ENCODE peak calls at places on chromosome 15, in nine cellular contexts. C is frontal cortex; N is naive thymus-derived CD4-positive, alpha-beta T cell; K is Jurkat, Clone E6-1; H is nucleus accumbens; M is iris pigment epithelial cell; D is stimulated activated CD4-positive, alpha-beta T cell treated with anti-CD3 and anti-CD28 coated beads, Interleukin-2, amount 100 ng/mL, for 48 hours; W is IMR-90; J is fibroblast of pulmonary artery. I is an unnamed sample.

GRCh38 chr15:29207758-29208108 is 61.9 kb downstream of the NSMCE3 start:
- DNase-seq in C (no peak), N (no peak), K (no peak), H (no peak), M (no peak), D (no peak), W (no peak), J (no peak), I (no peak)

GRCh38 chr15:74443100-74443909 is 9.5 kb upstream of the SEMA7A start:
- DNase-seq in C (no peak), N (no peak), K (no peak), H (no peak), M (peak), D (no peak), W (peak), J (peak), I (no peak)

GRCh38 chr15:50184863-50185504 is 3.0 kb downstream of the SLC27A2 start:
- DNase-seq in C (no peak), N (no peak), K (no peak), H (no peak), M (no peak), D (no peak), W (no peak), J (no peak), I (no peak)

GRCh38 chr15:81897011-81897677 is 148.7 kb downstream of the MEX3B start:
- DNase-seq in C (no peak), N (no peak), K (no peak), H (no peak), M (peak), D (no peak), W (peak), J (peak), I (no peak)

GRCh38 chr15:96807361-96807760 is 476.9 kb downstream of the NR2F2 start:
- DNase-seq in C (no peak), N (no peak), K (no peak), H (no peak), M (no peak), D (no peak), W (no peak), J (no peak), I (no peak)

GRCh38 chr15:58043192-58043903 is 22.2 kb downstream of the ALDH1A2 start:
- DNase-seq in C (no peak), N (no peak), K (peak), H (peak), M (peak), D (peak), W (peak), J (peak), I (peak)

GRCh38 chr15:73571346-73571745 is 61.8 kb downstream of the NPTN start:
- DNase-seq in C (no peak), N (no peak), K (no peak), H (peak), M (no peak), D (no peak), W (no peak), J (no peak), I (no peak)

GRCh38 chr15:84908564-84908963 is 24.1 kb downstream of the SLC28A1 start:
- DNase-seq in C (no peak), N (no peak), K (no peak), H (no peak), M (no peak), D (no peak), W (no peak), J (no peak), I (no peak)

GRCh38 chr15:52362497-52362896 is 66.9 kb upstream of the MYO5C start:
- DNase-seq in C (no peak), N (no peak), K (no peak), H (no peak), M (peak), D (no peak), W (peak), J (peak), I (no peak)

GRCh38 chr15:75037685-75038084 is 14.3 kb downstream of the PPCDC start:
- DNase-seq in C (no peak), N (no peak), K (no peak), H (no peak), M (peak), D (no peak), W (no peak), J (peak), I (no peak)

GRCh38 chr15:85625856-85626255 is 168.9 kb downstream of the KLHL25 start:
- DNase-seq in C (no peak), N (no peak), K (peak), H (no peak), M (peak), D (no peak), W (peak), J (peak), I (no peak)

GRCh38 chr15:55434989-55435825 is 26.9 kb downstream of the PIERCE2 start:
- DNase-seq in C (peak), N (no peak), K (peak), H (no peak), M (peak), D (no peak), W (peak), J (peak), I (no peak)

GRCh38 chr15:36737430-36737891 is 158.0 kb downstream of the CDIN1 start:
- DNase-seq in C (no peak), N (no peak), K (no peak), H (no peak), M (peak), D (no peak), W (peak), J (peak), I (no peak)

GRCh38 chr15:65841121-65841930 is 28.0 kb upstream of the RAB11A start:
- DNase-seq in C (no peak), N (no peak), K (no peak), H (no peak), M (peak), D (no peak), W (peak), J (peak), I (no peak)

GRCh38 chr15:64060716-64061115 is 14.4 kb upstream of the DAPK2 start:
- DNase-seq in C (no peak), N (no peak), K (no peak), H (no peak), M (no peak), D (no peak), W (no peak), J (no peak), I (no peak)

GRCh38 chr15:73704869-73705645 is 20.9 kb downstream of the CD276 start:
- DNase-seq in C (peak), N (no peak), K (peak), H (peak), M (peak), D (peak), W (peak), J (peak), I (peak)

GRCh38 chr15:101684384-101684783 is 32.2 kb upstream of the TM2D3 start:
- DNase-seq in C (no peak), N (no peak), K (no peak), H (no peak), M (peak), D (no peak), W (peak), J (peak), I (no peak)

GRCh38 chr15:87144775-87145174 is 1065.1 kb downstream of the AGBL1 start:
- DNase-seq in C (no peak), N (no peak), K (no peak), H (no peak), M (no peak), D (no peak), W (peak), J (peak), I (no peak)

GRCh38 chr15:41790169-41790568 is 15.9 kb downstream of the MAPKBP1 start:
- DNase-seq in C (no peak), N (no peak), K (no peak), H (no peak), M (no peak), D (no peak), W (no peak), J (no peak), I (no peak)

GRCh38 chr15:52284164-52284563 is 11.4 kb downstream of the MYO5C start:
- DNase-seq in C (no peak), N (no peak), K (no peak), H (peak), M (peak), D (no peak), W (peak), J (peak), I (no peak)

GRCh38 chr15:92887869-92888268 is 12.3 kb upstream of the CHD2 start:
- DNase-seq in C (no peak), N (no peak), K (no peak), H (no peak), M (no peak), D (no peak), W (no peak), J (no peak), I (no peak)

GRCh38 chr15:39079296-39079834 is 501.5 kb upstream of the THBS1 start:
- DNase-seq in C (no peak), N (no peak), K (no peak), H (no peak), M (peak), D (no peak), W (peak), J (peak), I (no peak)

GRCh38 chr15:89755701-89756100 is 4.7 kb upstream of the MESP1 start:
- DNase-seq in C (no peak), N (no peak), K (no peak), H (no peak), M (no peak), D (no peak), W (no peak), J (no peak), I (no peak)

GRCh38 chr15:42712584-42712983 is 24.3 kb downstream of the CDAN1 start:
- DNase-seq in C (no peak), N (no peak), K (no peak), H (no peak), M (no peak), D (no peak), W (no peak), J (no peak), I (no peak)

GRCh38 chr15:95470997-95471692 is 859.4 kb upstream of the NR2F2 start:
- DNase-seq in C (no peak), N (no peak), K (no peak), H (no peak), M (peak), D (no peak), W (peak), J (peak), I (no peak)

GRCh38 chr15:34353627-34354026 is 10.5 kb downstream of the NUTM1 start:
- DNase-seq in C (no peak), N (no peak), K (no peak), H (no peak), M (no peak), D (no peak), W (no peak), J (no peak), I (no peak)

GRCh38 chr15:62119224-62119925 is 45.7 kb downstream of the C2CD4B start:
- DNase-seq in C (no peak), N (no peak), K (no peak), H (no peak), M (peak), D (peak), W (peak), J (peak), I (peak)

GRCh38 chr15:36529296-36530011 is 50.0 kb upstream of the CDIN1 start:
- DNase-seq in C (no peak), N (no peak), K (no peak), H (no peak), M (no peak), D (no peak), W (no peak), J (no peak), I (no peak)

GRCh38 chr15:87753539-87753938 is 503.0 kb downstream of the NTRK3 start:
- DNase-seq in C (no peak), N (no peak), K (no peak), H (no peak), M (no peak), D (no peak), W (no peak), J (no peak), I (no peak)

GRCh38 chr15:25172691-25173090 is 217.9 kb downstream of the SNRPN start:
- DNase-seq in C (no peak), N (no peak), K (no peak), H (no peak), M (no peak), D (no peak), W (no peak), J (no peak), I (no peak)

GRCh38 chr15:44692659-44693058 is 18.5 kb downstream of the PATL2 start:
- DNase-seq in C (no peak), N (no peak), K (no peak), H (no peak), M (no peak), D (no peak), W (no peak), J (no peak), I (no peak)

GRCh38 chr15:68603951-68604350 is 25.2 kb downstream of the CORO2B start:
- DNase-seq in C (no peak), N (no peak), K (no peak), H (no peak), M (no peak), D (no peak), W (no peak), J (peak), I (no peak)

GRCh38 chr15:75063889-75064288 is 40.5 kb downstream of the PPCDC start:
- DNase-seq in C (no peak), N (no peak), K (no peak), H (no peak), M (no peak), D (no peak), W (no peak), J (no peak), I (no peak)

GRCh38 chr15:82999905-83000671 is 11.4 kb downstream of the C15orf40 start:
- DNase-seq in C (peak), N (peak), K (peak), H (no peak), M (peak), D (peak), W (peak), J (peak), I (peak)

GRCh38 chr15:78358114-78358513 is 18.0 kb downstream of the CRABP1 start:
- DNase-seq in C (no peak), N (no peak), K (no peak), H (no peak), M (peak), D (no peak), W (no peak), J (peak), I (no peak)

I was measured in CD4-positive, CD25-positive, alpha-beta regulatory T cell.